ENCODE peak calls at places on chromosomes 5 and 9, in four cellular contexts. V is T-helper 17 cell, I is astrocyte of the spinal cord, P is kidney tubule cell. X is an unnamed sample.

GRCh38 chr5:180436936-180437335 is 57.2 kb upstream of the CNOT6 start:
- DNase-seq in I (no peak), V (no peak), P (no peak), X (no peak)

GRCh38 chr5:93249651-93250289 is 331.2 kb downstream of the NR2F1-AS1 start:
- DNase-seq in I (peak; percentile 76), V (no peak), P (peak; percentile 74), X (no peak)

GRCh38 chr5:113807384-113808053 is 294.0 kb downstream of the YTHDC2 start:
- DNase-seq in V (no peak), I (peak; percentile 13), P (peak; percentile 19), X (no peak)

GRCh38 chr5:156208271-156208670 is 118.7 kb upstream of the SGCD start:
- DNase-seq in I (no peak), V (no peak), P (peak; percentile 4), X (no peak)

GRCh38 chr5:172979778-172980177 is 3.8 kb upstream of the ATP6V0E1 start:
- DNase-seq in I (no peak), P (no peak), V (no peak), X (no peak)

GRCh38 chr5:142486581-142486980 is 161.8 kb upstream of the SPRY4 start:
- DNase-seq in I (no peak), V (no peak), P (peak; percentile 80), X (no peak)

GRCh38 chr9:18294229-18294628 is 179.7 kb upstream of the ADAMTSL1 start:
- DNase-seq in I (no peak), P (no peak), V (no peak), X (no peak)

GRCh38 chr9:113215142-113215541 is 5.9 kb downstream of the FKBP15 start:
- DNase-seq in P (peak; percentile 61), V (no peak), I (peak; percentile 35), X (no peak)

GRCh38 chr5:139638736-139639618 is 9.2 kb upstream of the CXXC5 start:
- DNase-seq in V (peak; percentile 0), P (no peak), I (no peak), X (peak; percentile 51)

GRCh38 chr9:5449521-5450359 is 602 bp upstream of the CD274 start:
- DNase-seq in P (no peak), V (no peak), I (no peak), X (no peak)

GRCh38 chr5:103510851-103511553 is 51.6 kb downstream of the NUDT12 start:
- DNase-seq in P (peak; percentile 62), I (peak; percentile 29), V (no peak), X (no peak)

GRCh38 chr5:145825751-145826180 is 9.4 kb downstream of the PRELID2 start:
- DNase-seq in P (peak; percentile 59), I (peak; percentile 68), V (no peak), X (no peak)

GRCh38 chr5:173196133-173196952 is 38.7 kb downstream of the NKX2-5 start:
- DNase-seq in V (no peak), I (no peak), P (no peak), X (no peak)

GRCh38 chr5:131644822-131645221 is 9.8 kb upstream of the RAPGEF6 start:
- DNase-seq in P (peak; percentile 12), I (no peak), V (no peak), X (no peak)

GRCh38 chr9:38671748-38672147 is 48.2 kb downstream of the FAM240B start:
- DNase-seq in I (peak; percentile 11), V (no peak), P (no peak), X (no peak)

GRCh38 chr5:41637424-41637823 is 127.0 kb upstream of the PLCXD3 start:
- DNase-seq in I (no peak), V (no peak), P (no peak), X (no peak)

GRCh38 chr9:13665418-13666066 is 386.1 kb upstream of the MPDZ start:
- DNase-seq in I (peak; percentile 26), V (no peak), P (peak; percentile 38), X (no peak)

GRCh38 chr5:59838989-59839388 is 54.5 kb downstream of the PDE4D start:
- DNase-seq in P (peak; percentile 73), V (no peak), I (no peak), X (no peak)

GRCh38 chr5:66666778-66667177 is 70.6 kb downstream of the MAST4 start:
- DNase-seq in P (peak; percentile 72), I (no peak), V (no peak), X (no peak)

GRCh38 chr5:93280518-93280917 is 300.5 kb downstream of the NR2F1-AS1 start:
- DNase-seq in V (no peak), P (no peak), I (no peak), X (no peak)

GRCh38 chr9:107819772-107820171 is 330.2 kb upstream of the KLF4 start:
- DNase-seq in I (no peak), V (no peak), P (no peak), X (no peak)

GRCh38 chr5:173888473-173889135 is 455 bp downstream of the CPEB4 start:
- DNase-seq in P (no peak), V (no peak), I (no peak), X (peak; percentile 58)

GRCh38 chr5:135203593-135204036 is 169.6 kb upstream of the PITX1 start:
- DNase-seq in I (peak; percentile 38), P (peak; percentile 23), V (no peak), X (no peak)